ENCODE peak calls at places on chromosomes 12 and 14, in six cellular contexts. J, N, M, G, R and D are unnamed samples.

GRCh38 chr14:24565766-24566165 is 10.3 kb downstream of the CTSG start:
- DNase-seq in R (no peak), J (no peak), N (peak; percentile 68), G (no peak), M (no peak), D (no peak)

GRCh38 chr14:100018054-100018453 is 47.2 kb upstream of the EVL start:
- DNase-seq in N (no peak), J (no peak), G (no peak), R (no peak), M (no peak), D (no peak)

GRCh38 chr14:72845196-72845595 is 48.7 kb downstream of the DPF3 start:
- DNase-seq in M (no peak), N (no peak), J (no peak), G (no peak), R (peak; percentile 69), D (no peak)

GRCh38 chr14:67411820-67412421 is at the start of gene PLEK2:
- DNase-seq in N (peak; percentile 44), R (peak; percentile 78), J (peak; percentile 40), M (no peak), G (peak; percentile 90), D (no peak)

GRCh38 chr14:62269204-62269603 is 507.0 kb downstream of the SNAPC1 start:
- DNase-seq in J (peak; percentile 2), M (no peak), N (no peak), G (no peak), R (no peak), D (no peak)

GRCh38 chr12:94679554-94679953 is 29.2 kb upstream of the TMCC3 start:
- DNase-seq in R (no peak), M (no peak), J (no peak), N (no peak), G (no peak), D (no peak)

GRCh38 chr12:13661005-13661887 is 320.2 kb downstream of the GRIN2B start:
- DNase-seq in M (no peak), N (peak; percentile 69), J (peak; percentile 50), G (peak; percentile 62), R (no peak), D (peak; percentile 31)

GRCh38 chr12:125192690-125193221 is 127.5 kb downstream of the AACS start:
- DNase-seq in G (no peak), N (no peak), R (no peak), M (no peak), J (no peak), D (no peak)

GRCh38 chr12:14892726-14893442 is 7.2 kb upstream of the MGP start:
- DNase-seq in N (peak; percentile 53), M (no peak), G (no peak), R (no peak), J (peak; percentile 54), D (no peak)

GRCh38 chr12:69916541-69917270 is 91.7 kb downstream of the MYRFL start:
- DNase-seq in R (no peak), J (no peak), M (no peak), N (no peak), G (no peak), D (no peak)

GRCh38 chr14:64705406-64706118 is 1.3 kb downstream of the PLEKHG3 start:
- DNase-seq in R (peak; percentile 73), G (no peak), N (no peak), J (no peak), M (no peak), D (no peak)

GRCh38 chr12:27332407-27333310 is at the start of gene BMAL2:
- DNase-seq in G (peak; percentile 67), M (no peak), N (peak; percentile 60), J (peak; percentile 36), R (peak; percentile 56), D (peak; percentile 74)

GRCh38 chr12:52056801-52057613 is 5.8 kb downstream of the NR4A1 start:
- DNase-seq in R (peak; percentile 55), M (no peak), J (no peak), G (no peak), N (no peak), D (no peak)

GRCh38 chr12:90013409-90013808 is 304.8 kb upstream of the ATP2B1 start:
- DNase-seq in G (no peak), J (peak; percentile 39), R (no peak), M (no peak), N (no peak), D (peak; percentile 6)

GRCh38 chr14:69928111-69928523 is 48.9 kb downstream of the SMOC1 start:
- DNase-seq in M (no peak), R (no peak), N (no peak), J (peak; percentile 67), G (peak; percentile 18), D (no peak)

GRCh38 chr14:31933716-31934115 is 143.4 kb upstream of the ARHGAP5 start:
- DNase-seq in G (no peak), R (no peak), N (peak; percentile 59), M (no peak), J (peak; percentile 47), D (no peak)

GRCh38 chr14:34365309-34365915 is 96.6 kb downstream of the SPTSSA start:
- DNase-seq in N (no peak), R (no peak), J (peak; percentile 79), G (no peak), M (no peak), D (no peak)

GRCh38 chr12:6752181-6752930 is 585 bp downstream of the MLF2 start:
- DNase-seq in N (peak; percentile 55), G (no peak), M (no peak), J (peak; percentile 63), R (no peak), D (peak; percentile 48)

GRCh38 chr14:92650581-92651105 is 97.8 kb downstream of the LGMN start:
- DNase-seq in J (no peak), N (no peak), R (no peak), M (no peak), G (no peak), D (no peak)

GRCh38 chr14:88437659-88438058 is 52.2 kb downstream of the SPATA7 start:
- DNase-seq in N (no peak), J (peak; percentile 27), M (no peak), G (no peak), R (no peak), D (no peak)
- TF ChIP-seq CTCF in N (peak; percentile 42), J (peak; percentile 68), M (no peak), G (no peak), R (peak; percentile 19), D (no peak)

GRCh38 chr12:112418596-112419268 is at the start of gene PTPN11:
- DNase-seq in R (peak; percentile 90), J (peak; percentile 76), G (peak; percentile 95), N (peak; percentile 86), M (peak; percentile 29), D (peak; percentile 90)
- TF ChIP-seq CTCF in R (peak; percentile 45), J (no peak), G (peak; percentile 70), N (no peak), M (peak; percentile 40), D (peak; percentile 33)

GRCh38 chr12:118299791-118300460 is 72.8 kb downstream of the TAOK3 start:
- DNase-seq in M (no peak), R (no peak), G (no peak), J (peak; percentile 23), N (peak; percentile 61), D (no peak)
- TF ChIP-seq CTCF in M (no peak), R (no peak), G (no peak), J (peak; percentile 25), N (peak; percentile 58), D (peak; percentile 16)

GRCh38 chr14:77299776-77300175 is 20.9 kb downstream of the POMT2 start:
- DNase-seq in N (no peak), G (no peak), M (no peak), J (no peak), R (no peak), D (no peak)

GRCh38 chr14:77303417-77304156 is 17.1 kb downstream of the POMT2 start:
- DNase-seq in J (peak; percentile 97), N (peak; percentile 32), G (peak; percentile 62), M (no peak), R (no peak), D (no peak)

GRCh38 chr14:77305696-77306095 is 15.0 kb downstream of the POMT2 start:
- DNase-seq in J (no peak), G (no peak), N (no peak), M (no peak), R (no peak), D (no peak)

GRCh38 chr14:77301103-77301502 is 19.6 kb downstream of the POMT2 start:
- DNase-seq in N (peak; percentile 78), M (peak; percentile 53), G (peak; percentile 80), R (peak; percentile 77), J (peak; percentile 95), D (peak; percentile 73)

DNA sequence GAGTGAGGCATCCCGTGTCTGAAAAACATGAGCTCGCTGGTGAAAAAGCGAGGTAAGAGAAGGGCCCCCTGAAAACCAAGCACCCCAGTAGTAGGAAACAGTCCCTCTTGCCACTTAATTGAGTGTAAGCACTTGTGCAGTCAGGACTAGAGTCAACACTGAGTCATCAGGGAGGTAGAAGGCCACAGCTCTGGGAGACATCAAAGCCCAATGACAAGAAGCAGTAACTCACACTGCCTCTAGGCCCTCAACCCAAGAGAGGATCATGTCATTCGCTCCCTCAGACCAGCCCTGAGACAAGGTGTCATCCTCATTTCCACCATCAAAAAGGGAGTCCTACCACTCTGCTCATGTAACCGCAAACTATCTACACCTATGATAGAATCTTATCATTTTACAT is 17.8 kb downstream of the POMT2 start:
- DNase-seq in M (no peak), G (peak; percentile 31), R (no peak), N (no peak), J (peak; percentile 57), D (peak; percentile 32)
- TF ChIP-seq CTCF in M (no peak), G (no peak), R (no peak), N (no peak), J (no peak), D (no peak)

DNA sequence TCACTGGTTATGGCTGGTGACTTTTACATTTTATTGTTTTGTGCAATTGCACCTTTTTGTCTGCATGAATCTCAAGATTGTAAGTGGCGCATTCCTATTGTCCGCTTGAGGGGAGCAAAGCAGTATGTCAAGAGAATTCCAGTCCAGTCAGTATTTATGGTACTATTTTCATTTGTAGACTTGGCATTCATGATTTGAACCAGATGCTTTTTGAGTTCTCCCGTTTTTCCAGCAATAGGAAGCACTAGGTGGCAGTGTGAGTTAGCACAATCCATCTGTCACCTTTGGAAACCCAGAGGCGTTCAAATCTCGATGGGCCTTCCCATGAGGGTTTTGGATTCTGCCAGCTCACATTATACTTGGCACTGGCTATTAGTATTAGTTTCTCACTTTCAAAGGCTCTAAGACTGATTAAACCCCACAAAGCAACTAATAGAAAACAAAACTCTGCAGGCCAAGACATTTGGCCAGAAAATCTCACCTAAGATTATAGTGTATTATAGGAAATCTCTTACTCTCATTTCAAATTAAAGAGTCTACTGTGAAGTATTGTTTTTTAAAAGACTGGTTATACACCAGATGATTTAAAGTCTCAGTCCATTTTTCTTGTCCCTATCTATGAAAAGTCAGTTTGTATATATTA is 2.2 kb downstream of the DACT1 start:
- DNase-seq in J (peak; percentile 93), G (peak; percentile 53), R (no peak), N (peak; percentile 86), M (no peak), D (peak; percentile 24)
- TF ChIP-seq CTCF in J (peak; percentile 82), G (peak; percentile 33), R (peak; percentile 60), N (peak; percentile 85), M (peak; percentile 46), D (peak; percentile 44)